ENCODE peak calls at places on chromosome 20, in nine cellular contexts. One of them, this sample, is unnamed.
A peak's percentile ranks its signal among the peaks of the same experiment; 100 is the strongest.

GRCh38 chr20:11451793-11452291 is 465.9 kb upstream of the BTBD3 start:
- DNase-seq in PC-3: no peak
- DNase-seq in K562: no peak
- DNase-seq in endothelial cell of umbilical vein: no peak
- DNase-seq in hepatocyte: peak; percentile 46
- DNase-seq in neural progenitor cell: peak; percentile 74
- DNase-seq in GM23248: no peak
- DNase-seq in SK-N-SH: no peak
- DNase-seq in keratinocyte: no peak
- DNase-seq in this sample: no peak

GRCh38 chr20:45919536-45919933 is 7.6 kb upstream of the PLTP start:
- DNase-seq in PC-3: no peak
- DNase-seq in K562: no peak
- DNase-seq in endothelial cell of umbilical vein: peak; percentile 94
- DNase-seq in hepatocyte: no peak
- DNase-seq in neural progenitor cell: no peak
- DNase-seq in GM23248: no peak
- DNase-seq in SK-N-SH: no peak
- DNase-seq in keratinocyte: no peak
- DNase-seq in this sample: no peak

GRCh38 chr20:64191002-64191401 is 26.8 kb downstream of the MYT1 start:
- DNase-seq in PC-3: no peak
- DNase-seq in K562: no peak
- DNase-seq in endothelial cell of umbilical vein: no peak
- DNase-seq in hepatocyte: no peak
- DNase-seq in neural progenitor cell: no peak
- DNase-seq in GM23248: no peak
- DNase-seq in SK-N-SH: no peak
- DNase-seq in keratinocyte: no peak
- DNase-seq in this sample: no peak

GRCh38 chr20:45818239-45818638 is 5.8 kb downstream of the UBE2C start:
- DNase-seq in PC-3: no peak
- DNase-seq in K562: no peak
- DNase-seq in endothelial cell of umbilical vein: no peak
- DNase-seq in hepatocyte: no peak
- DNase-seq in neural progenitor cell: no peak
- DNase-seq in GM23248: no peak
- DNase-seq in SK-N-SH: no peak
- DNase-seq in keratinocyte: no peak
- DNase-seq in this sample: no peak

GRCh38 chr20:10307359-10307735 is 88.7 kb downstream of the SNAP25 start:
- DNase-seq in PC-3: no peak
- DNase-seq in K562: no peak
- DNase-seq in endothelial cell of umbilical vein: no peak
- DNase-seq in hepatocyte: no peak
- DNase-seq in neural progenitor cell: no peak
- DNase-seq in GM23248: peak; percentile 19
- DNase-seq in SK-N-SH: no peak
- DNase-seq in keratinocyte: no peak
- DNase-seq in this sample: no peak

GRCh38 chr20:40703981-40704530 is 15.0 kb upstream of the MAFB start:
- DNase-seq in PC-3: no peak
- DNase-seq in K562: no peak
- DNase-seq in endothelial cell of umbilical vein: no peak
- DNase-seq in hepatocyte: no peak
- DNase-seq in neural progenitor cell: no peak
- DNase-seq in GM23248: no peak
- DNase-seq in SK-N-SH: no peak
- DNase-seq in keratinocyte: no peak
- DNase-seq in this sample: no peak

GRCh38 chr20:38217791-38218565 is 42.6 kb downstream of the KIAA1755 start:
- DNase-seq in PC-3: peak; percentile 93
- DNase-seq in K562: no peak
- DNase-seq in endothelial cell of umbilical vein: peak; percentile 57
- DNase-seq in hepatocyte: peak; percentile 75
- DNase-seq in neural progenitor cell: peak; percentile 27
- DNase-seq in GM23248: peak; percentile 98
- DNase-seq in SK-N-SH: peak; percentile 63
- DNase-seq in keratinocyte: peak; percentile 60
- DNase-seq in this sample: no peak

GRCh38 chr20:47380481-47380880 is 24.0 kb upstream of the ZMYND8 start:
- DNase-seq in PC-3: no peak
- DNase-seq in K562: no peak
- DNase-seq in endothelial cell of umbilical vein: no peak
- DNase-seq in hepatocyte: no peak
- DNase-seq in neural progenitor cell: no peak
- DNase-seq in GM23248: no peak
- DNase-seq in SK-N-SH: no peak
- DNase-seq in keratinocyte: no peak
- DNase-seq in this sample: no peak

GRCh38 chr20:42051935-42052334 is 433.8 kb upstream of the CHD6 start:
- DNase-seq in PC-3: no peak
- DNase-seq in K562: no peak
- DNase-seq in endothelial cell of umbilical vein: no peak
- DNase-seq in hepatocyte: no peak
- DNase-seq in neural progenitor cell: no peak
- DNase-seq in GM23248: no peak
- DNase-seq in SK-N-SH: peak; percentile 67
- DNase-seq in keratinocyte: no peak
- DNase-seq in this sample: no peak

GRCh38 chr20:53216856-53217576 is 244.9 kb downstream of the TSHZ2 start:
- DNase-seq in PC-3: peak; percentile 81
- DNase-seq in K562: peak; percentile 74
- DNase-seq in endothelial cell of umbilical vein: peak; percentile 19
- DNase-seq in hepatocyte: peak; percentile 82
- DNase-seq in neural progenitor cell: peak; percentile 83
- DNase-seq in GM23248: peak; percentile 44
- DNase-seq in SK-N-SH: peak; percentile 79
- DNase-seq in keratinocyte: no peak
- DNase-seq in this sample: peak; percentile 81

GRCh38 chr20:55054443-55054842 is 579.0 kb downstream of the DOK5 start:
- DNase-seq in PC-3: no peak
- DNase-seq in K562: no peak
- DNase-seq in endothelial cell of umbilical vein: no peak
- DNase-seq in hepatocyte: no peak
- DNase-seq in neural progenitor cell: no peak
- DNase-seq in GM23248: no peak
- DNase-seq in SK-N-SH: no peak
- DNase-seq in keratinocyte: peak; percentile 11
- DNase-seq in this sample: no peak

GRCh38 chr20:54772931-54773642 is 297.7 kb downstream of the DOK5 start:
- DNase-seq in PC-3: no peak
- DNase-seq in K562: no peak
- DNase-seq in endothelial cell of umbilical vein: no peak
- DNase-seq in hepatocyte: no peak
- DNase-seq in neural progenitor cell: no peak
- DNase-seq in GM23248: no peak
- DNase-seq in SK-N-SH: no peak
- DNase-seq in keratinocyte: no peak
- DNase-seq in this sample: no peak

GRCh38 chr20:39706089-39706721 is 744.1 kb downstream of the DHX35 start:
- DNase-seq in PC-3: no peak
- DNase-seq in K562: no peak
- DNase-seq in endothelial cell of umbilical vein: peak; percentile 75
- DNase-seq in hepatocyte: peak; percentile 60
- DNase-seq in neural progenitor cell: no peak
- DNase-seq in GM23248: no peak
- DNase-seq in SK-N-SH: peak; percentile 21
- DNase-seq in keratinocyte: no peak
- DNase-seq in this sample: no peak

DNA sequence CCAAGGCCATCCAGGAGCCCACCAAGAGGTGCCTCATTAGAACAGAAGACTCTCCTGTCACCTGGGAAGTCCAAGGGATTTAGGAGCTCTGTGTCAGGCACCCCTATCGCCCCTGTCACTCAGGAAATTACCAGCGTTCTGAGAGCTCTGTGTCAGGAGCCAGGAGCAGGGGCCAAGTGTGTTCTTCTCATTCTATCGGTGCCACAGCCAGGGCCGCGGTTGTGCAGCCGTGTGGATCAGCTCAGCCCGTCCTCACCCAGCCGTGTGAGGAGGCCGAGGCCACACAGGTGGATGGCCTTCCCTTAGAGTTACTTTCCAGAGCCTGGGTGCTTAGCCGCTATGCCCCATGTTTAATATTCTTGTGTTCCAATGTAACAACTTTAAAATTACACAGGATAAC is 9.8 kb downstream of the MTG2 start:
- DNase-seq in PC-3: no peak
- DNase-seq in K562: no peak
- DNase-seq in endothelial cell of umbilical vein: no peak
- DNase-seq in hepatocyte: no peak
- DNase-seq in neural progenitor cell: no peak
- DNase-seq in GM23248: no peak
- DNase-seq in SK-N-SH: no peak
- DNase-seq in keratinocyte: no peak
- DNase-seq in this sample: no peak
- H3K36me3 ChIP-seq in PC-3: peaks cover 24% of the 10 kb centered on the region
- H3K36me3 ChIP-seq in K562: peaks cover 81% of the 10 kb centered on the region
- H3K36me3 ChIP-seq in endothelial cell of umbilical vein: peaks cover 2% of the 10 kb centered on the region
- H3K36me3 ChIP-seq in hepatocyte: no peaks in the 10 kb centered on the region
- H3K36me3 ChIP-seq in neural progenitor cell: no peaks in the 10 kb centered on the region
- H3K36me3 ChIP-seq in GM23248: peaks cover 15% of the 10 kb centered on the region
- H3K36me3 ChIP-seq in SK-N-SH: peaks cover 16% of the 10 kb centered on the region
- H3K36me3 ChIP-seq in keratinocyte: peaks cover 25% of the 10 kb centered on the region
- H3K36me3 ChIP-seq in this sample: no peaks in the 10 kb centered on the region

DNA sequence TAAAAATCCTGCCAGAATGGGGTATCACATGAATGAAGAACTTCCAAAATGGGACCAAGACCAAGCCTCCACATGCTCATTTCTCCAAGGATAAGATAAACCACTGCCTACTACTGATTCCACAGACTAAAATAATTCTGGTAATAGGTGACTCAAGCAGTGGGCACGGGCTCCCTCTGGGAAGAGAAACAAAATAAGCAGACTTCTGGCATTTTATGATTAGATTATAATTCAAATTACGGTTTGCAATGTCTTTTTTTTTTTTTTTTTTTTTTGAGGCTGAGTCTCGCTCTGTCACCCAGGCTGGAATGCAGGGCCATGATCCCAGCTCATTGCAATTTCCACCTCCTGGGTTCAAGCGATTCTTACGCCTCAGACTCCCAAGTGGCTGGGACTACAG is 16.0 kb downstream of the UQCC1 start:
- DNase-seq in PC-3: no peak
- DNase-seq in K562: no peak
- DNase-seq in endothelial cell of umbilical vein: peak; percentile 48
- DNase-seq in hepatocyte: no peak
- DNase-seq in neural progenitor cell: no peak
- DNase-seq in GM23248: peak; percentile 85
- DNase-seq in SK-N-SH: peak; percentile 19
- DNase-seq in keratinocyte: no peak
- DNase-seq in this sample: no peak
- H3K79me2 ChIP-seq in PC-3: peaks cover 57% of the 10 kb centered on the region
- H3K79me2 ChIP-seq in K562: peaks cover 53% of the 10 kb centered on the region
- H3K79me2 ChIP-seq in endothelial cell of umbilical vein: peaks cover 26% of the 10 kb centered on the region
- H3K79me2 ChIP-seq in hepatocyte: peaks cover 43% of the 10 kb centered on the region
- H3K79me2 ChIP-seq in neural progenitor cell: peaks cover 42% of the 10 kb centered on the region
- H3K79me2 ChIP-seq in GM23248: peaks cover 72% of the 10 kb centered on the region
- H3K79me2 ChIP-seq in SK-N-SH: peaks cover 57% of the 10 kb centered on the region
- H3K79me2 ChIP-seq in keratinocyte: peaks cover 49% of the 10 kb centered on the region
- H3K79me2 ChIP-seq in this sample: peaks cover under 1% of the 10 kb centered on the region

DNA sequence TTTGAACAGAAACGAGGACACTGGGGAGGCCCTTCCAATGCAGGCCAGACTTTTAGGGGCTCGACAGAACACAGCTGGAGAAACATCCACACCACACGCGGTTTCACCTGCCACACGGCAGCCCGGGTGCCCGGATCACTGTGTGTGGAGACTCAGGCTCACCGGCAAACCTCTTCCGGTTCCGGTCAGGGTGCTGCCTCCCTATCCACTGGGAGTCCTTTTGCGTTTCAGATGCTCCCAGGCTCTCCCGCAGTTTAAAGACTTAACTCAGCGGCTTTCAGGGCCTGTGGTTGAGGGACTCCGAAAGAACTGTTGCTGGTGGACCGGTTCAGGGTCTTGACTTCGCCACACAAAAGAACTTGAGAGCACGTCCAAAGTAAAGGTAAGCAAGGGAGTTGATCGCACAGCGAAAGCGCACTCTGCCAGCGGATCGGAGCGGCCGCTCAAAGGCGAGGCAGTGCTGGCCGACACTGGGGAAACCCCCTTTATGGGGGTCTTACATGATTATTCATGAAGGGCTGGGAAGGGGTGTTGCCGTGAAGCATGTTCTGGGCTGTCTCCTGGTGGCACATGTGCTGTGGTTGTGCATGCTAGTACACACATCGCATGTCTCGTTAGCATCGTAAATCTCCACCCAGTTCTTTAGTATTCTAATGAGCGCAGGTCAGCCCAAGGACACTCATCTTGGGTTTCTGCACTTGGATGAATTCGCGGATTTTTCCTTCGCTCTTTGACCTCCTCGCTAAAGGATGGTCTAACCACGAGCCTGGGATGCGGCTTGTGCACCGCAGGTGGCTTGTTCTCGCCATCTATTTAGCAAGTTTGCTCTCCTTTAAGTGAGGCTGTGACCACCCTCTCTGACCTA is 180.3 kb downstream of the CDH26 start:
- DNase-seq in PC-3: no peak
- DNase-seq in K562: peak; percentile 16
- DNase-seq in endothelial cell of umbilical vein: no peak
- DNase-seq in hepatocyte: no peak
- DNase-seq in neural progenitor cell: no peak
- DNase-seq in GM23248: peak; percentile 72
- DNase-seq in SK-N-SH: no peak
- DNase-seq in keratinocyte: no peak
- DNase-seq in this sample: peak; percentile 78
- H3K27ac ChIP-seq in PC-3: no peak overlapping the region
- H3K27ac ChIP-seq in K562: no peak overlapping the region
- H3K27ac ChIP-seq in endothelial cell of umbilical vein: no peak overlapping the region
- H3K27ac ChIP-seq in hepatocyte: no peak overlapping the region
- H3K27ac ChIP-seq in neural progenitor cell: no peak overlapping the region
- H3K27ac ChIP-seq in GM23248: no peak overlapping the region
- H3K27ac ChIP-seq in SK-N-SH: no peak overlapping the region
- H3K27ac ChIP-seq in keratinocyte: peak overlapping the region; percentile 11
- H3K27ac ChIP-seq in this sample: peak overlapping the region; percentile 55

GRCh38 chr20:32773880-32774279 is 11.7 kb downstream of the DNMT3B start:
- DNase-seq in PC-3: no peak
- DNase-seq in K562: no peak
- DNase-seq in endothelial cell of umbilical vein: no peak
- DNase-seq in hepatocyte: no peak
- DNase-seq in neural progenitor cell: no peak
- DNase-seq in GM23248: no peak
- DNase-seq in SK-N-SH: no peak
- DNase-seq in keratinocyte: no peak
- DNase-seq in this sample: no peak

GRCh38 chr20:32772046-32772445 is 9.9 kb downstream of the DNMT3B start:
- DNase-seq in PC-3: no peak
- DNase-seq in K562: no peak
- DNase-seq in endothelial cell of umbilical vein: no peak
- DNase-seq in hepatocyte: no peak
- DNase-seq in neural progenitor cell: no peak
- DNase-seq in GM23248: no peak
- DNase-seq in SK-N-SH: no peak
- DNase-seq in keratinocyte: no peak
- DNase-seq in this sample: no peak

GRCh38 chr20:32773214-32773613 is 11.0 kb downstream of the DNMT3B start:
- DNase-seq in PC-3: no peak
- DNase-seq in K562: no peak
- DNase-seq in endothelial cell of umbilical vein: no peak
- DNase-seq in hepatocyte: no peak
- DNase-seq in neural progenitor cell: no peak
- DNase-seq in GM23248: no peak
- DNase-seq in SK-N-SH: no peak
- DNase-seq in keratinocyte: no peak
- DNase-seq in this sample: no peak

GRCh38 chr20:32777177-32777956 is 15.2 kb downstream of the DNMT3B start:
- DNase-seq in PC-3: no peak
- DNase-seq in K562: no peak
- DNase-seq in endothelial cell of umbilical vein: no peak
- DNase-seq in hepatocyte: no peak
- DNase-seq in neural progenitor cell: peak; percentile 39
- DNase-seq in GM23248: no peak
- DNase-seq in SK-N-SH: no peak
- DNase-seq in keratinocyte: no peak
- DNase-seq in this sample: no peak

GRCh38 chr20:32775240-32775991 is 13.2 kb downstream of the DNMT3B start:
- DNase-seq in PC-3: no peak
- DNase-seq in K562: no peak
- DNase-seq in endothelial cell of umbilical vein: no peak
- DNase-seq in hepatocyte: no peak
- DNase-seq in neural progenitor cell: no peak
- DNase-seq in GM23248: no peak
- DNase-seq in SK-N-SH: no peak
- DNase-seq in keratinocyte: no peak
- DNase-seq in this sample: no peak
- H3K36me3 ChIP-seq in PC-3: no peaks in the 10 kb centered on the region
- H3K36me3 ChIP-seq in K562: peaks cover 67% of the 10 kb centered on the region
- H3K36me3 ChIP-seq in endothelial cell of umbilical vein: no peaks in the 10 kb centered on the region
- H3K36me3 ChIP-seq in hepatocyte: no peaks in the 10 kb centered on the region
- H3K36me3 ChIP-seq in neural progenitor cell: no peaks in the 10 kb centered on the region
- H3K36me3 ChIP-seq in GM23248: no peaks in the 10 kb centered on the region
- H3K36me3 ChIP-seq in SK-N-SH: no peaks in the 10 kb centered on the region
- H3K36me3 ChIP-seq in keratinocyte: no peaks in the 10 kb centered on the region
- H3K36me3 ChIP-seq in this sample: no peaks in the 10 kb centered on the region